ENCODE peak calls at places on chromosomes 7 and 10, in six cellular contexts. One of them, this sample, is unnamed.

GRCh38 chr7:27784399-27785053 is 44.6 kb downstream of the TAX1BP1 start:
- DNase-seq in CD8-positive, alpha-beta T cell: no peak
- DNase-seq in dorsolateral prefrontal cortex: no peak
- DNase-seq in A549: peak
- DNase-seq in adrenal gland: no peak
- DNase-seq in AG09309: no peak
- DNase-seq in this sample: peak

GRCh38 chr7:16916111-16916639 is 34.4 kb upstream of the AGR3 start:
- DNase-seq in A549: no peak
- DNase-seq in dorsolateral prefrontal cortex: no peak
- DNase-seq in adrenal gland: no peak
- DNase-seq in AG09309: peak
- DNase-seq in CD8-positive, alpha-beta T cell: no peak
- DNase-seq in this sample: peak

GRCh38 chr10:129765664-129766550 is 198.2 kb downstream of the EBF3 start:
- DNase-seq in CD8-positive, alpha-beta T cell: peak
- DNase-seq in A549: no peak
- DNase-seq in adrenal gland: no peak
- DNase-seq in AG09309: no peak
- DNase-seq in dorsolateral prefrontal cortex: no peak
- DNase-seq in this sample: no peak

GRCh38 chr7:129502708-129503685 is 666 bp downstream of the SMKR1 start:
- DNase-seq in AG09309: no peak
- DNase-seq in dorsolateral prefrontal cortex: no peak
- DNase-seq in CD8-positive, alpha-beta T cell: peak
- DNase-seq in adrenal gland: no peak
- DNase-seq in A549: peak
- DNase-seq in this sample: no peak

GRCh38 chr7:16421333-16422099 is at the start of gene CRPPA:
- DNase-seq in A549: no peak
- DNase-seq in CD8-positive, alpha-beta T cell: peak
- DNase-seq in AG09309: no peak
- DNase-seq in dorsolateral prefrontal cortex: peak
- DNase-seq in adrenal gland: peak
- DNase-seq in this sample: peak

GRCh38 chr7:124152859-124153692 is 120.2 kb upstream of the TMEM229A start:
- DNase-seq in AG09309: no peak
- DNase-seq in adrenal gland: peak
- DNase-seq in CD8-positive, alpha-beta T cell: no peak
- DNase-seq in A549: peak
- DNase-seq in dorsolateral prefrontal cortex: no peak
- DNase-seq in this sample: peak

GRCh38 chr7:139853576-139854511 is 24.8 kb downstream of the TBXAS1 start:
- DNase-seq in CD8-positive, alpha-beta T cell: no peak
- DNase-seq in AG09309: peak
- DNase-seq in A549: no peak
- DNase-seq in dorsolateral prefrontal cortex: no peak
- DNase-seq in adrenal gland: peak
- DNase-seq in this sample: no peak

GRCh38 chr7:32427769-32428291 is 62.4 kb downstream of the LSM5 start:
- DNase-seq in AG09309: no peak
- DNase-seq in adrenal gland: peak
- DNase-seq in A549: peak
- DNase-seq in CD8-positive, alpha-beta T cell: peak
- DNase-seq in dorsolateral prefrontal cortex: peak
- DNase-seq in this sample: peak

GRCh38 chr7:1040790-1041189 is 3.6 kb upstream of the GPR146 start:
- DNase-seq in CD8-positive, alpha-beta T cell: no peak
- DNase-seq in AG09309: no peak
- DNase-seq in adrenal gland: no peak
- DNase-seq in A549: no peak
- DNase-seq in dorsolateral prefrontal cortex: peak
- DNase-seq in this sample: no peak

GRCh38 chr10:80425901-80426300 is 17.6 kb downstream of the PRXL2A start:
- DNase-seq in AG09309: no peak
- DNase-seq in dorsolateral prefrontal cortex: no peak
- DNase-seq in A549: no peak
- DNase-seq in CD8-positive, alpha-beta T cell: no peak
- DNase-seq in adrenal gland: no peak
- DNase-seq in this sample: no peak

GRCh38 chr7:101542527-101543241 is 86.4 kb downstream of the MYL10 start:
- DNase-seq in CD8-positive, alpha-beta T cell: peak
- DNase-seq in dorsolateral prefrontal cortex: peak
- DNase-seq in AG09309: no peak
- DNase-seq in adrenal gland: peak
- DNase-seq in A549: peak
- DNase-seq in this sample: no peak

GRCh38 chr7:151570366-151570915 is 50.7 kb upstream of the RHEB start:
- DNase-seq in A549: no peak
- DNase-seq in dorsolateral prefrontal cortex: no peak
- DNase-seq in CD8-positive, alpha-beta T cell: no peak
- DNase-seq in adrenal gland: no peak
- DNase-seq in AG09309: no peak
- DNase-seq in this sample: no peak

GRCh38 chr7:77320161-77320560 is 96.0 kb downstream of the GSAP start:
- DNase-seq in CD8-positive, alpha-beta T cell: no peak
- DNase-seq in dorsolateral prefrontal cortex: no peak
- DNase-seq in AG09309: no peak
- DNase-seq in adrenal gland: no peak
- DNase-seq in A549: no peak
- DNase-seq in this sample: no peak

GRCh38 chr7:30143748-30144251 is 9.0 kb downstream of the MTURN start:
- DNase-seq in A549: no peak
- DNase-seq in adrenal gland: no peak
- DNase-seq in AG09309: no peak
- DNase-seq in CD8-positive, alpha-beta T cell: no peak
- DNase-seq in dorsolateral prefrontal cortex: no peak
- DNase-seq in this sample: peak

DNA sequence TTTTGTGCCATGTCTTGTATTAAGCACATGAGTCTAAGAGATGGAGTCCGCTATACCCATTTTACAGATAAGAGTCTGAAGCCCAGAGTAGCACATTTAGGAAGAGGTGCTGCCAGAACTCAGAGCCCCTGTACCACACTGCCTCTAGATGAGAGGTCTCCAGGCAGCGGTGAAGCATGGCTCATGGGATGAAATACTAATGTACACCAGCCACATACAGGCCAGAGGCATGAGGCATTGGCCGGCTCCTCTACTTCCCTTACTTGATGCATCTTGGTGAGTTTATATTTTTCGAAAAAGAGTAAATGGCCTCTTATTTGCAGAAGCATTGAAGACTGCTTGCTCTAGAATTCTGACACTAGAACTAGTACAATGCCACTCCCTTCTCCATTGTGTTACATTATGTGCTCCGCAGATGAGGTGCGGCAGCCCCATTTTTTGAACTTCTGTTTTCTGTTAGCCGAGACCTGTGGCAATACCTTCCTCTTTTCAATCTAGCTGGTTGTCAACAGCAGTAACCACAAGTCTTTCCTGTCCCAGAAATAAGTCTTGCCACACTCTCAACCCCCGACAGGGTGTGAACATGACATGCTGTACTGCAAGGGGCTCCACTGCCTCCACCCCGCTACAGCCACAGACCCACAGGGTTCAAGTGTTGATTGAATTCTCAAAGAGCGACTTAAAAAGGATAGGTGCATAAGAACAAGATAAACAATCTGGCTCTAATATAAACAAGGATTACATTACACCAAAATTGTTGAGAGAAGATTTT is 145.3 kb downstream of the CELF2 start:
- DNase-seq in dorsolateral prefrontal cortex: no peak
- DNase-seq in AG09309: no peak
- DNase-seq in CD8-positive, alpha-beta T cell: peak
- DNase-seq in adrenal gland: peak
- DNase-seq in A549: no peak
- DNase-seq in this sample: no peak
- TF ChIP-seq CTCF in dorsolateral prefrontal cortex: no peak
- TF ChIP-seq CTCF in AG09309: no peak
- TF ChIP-seq CTCF in CD8-positive, alpha-beta T cell: no peak
- TF ChIP-seq CTCF in adrenal gland: no peak
- TF ChIP-seq CTCF in A549: no peak
- TF ChIP-seq CTCF in this sample: no peak

GRCh38 chr7:47580811-47581331 is 1.0 kb downstream of the TNS3 start:
- DNase-seq in AG09309: no peak
- DNase-seq in CD8-positive, alpha-beta T cell: no peak
- DNase-seq in adrenal gland: peak
- DNase-seq in A549: no peak
- DNase-seq in dorsolateral prefrontal cortex: no peak
- DNase-seq in this sample: no peak

GRCh38 chr7:47580175-47580701 is 1.7 kb downstream of the TNS3 start:
- DNase-seq in AG09309: no peak
- DNase-seq in adrenal gland: peak
- DNase-seq in CD8-positive, alpha-beta T cell: no peak
- DNase-seq in dorsolateral prefrontal cortex: no peak
- DNase-seq in A549: no peak
- DNase-seq in this sample: no peak

GRCh38 chr7:47581442-47581820 is 480 bp downstream of the TNS3 start:
- DNase-seq in CD8-positive, alpha-beta T cell: no peak
- DNase-seq in dorsolateral prefrontal cortex: no peak
- DNase-seq in AG09309: no peak
- DNase-seq in A549: no peak
- DNase-seq in adrenal gland: no peak
- DNase-seq in this sample: no peak

GRCh38 chr7:47578581-47579270 is 3.2 kb downstream of the TNS3 start:
- DNase-seq in A549: no peak
- DNase-seq in dorsolateral prefrontal cortex: no peak
- DNase-seq in adrenal gland: peak
- DNase-seq in CD8-positive, alpha-beta T cell: no peak
- DNase-seq in AG09309: peak
- DNase-seq in this sample: no peak

GRCh38 chr7:47579458-47579857 is 2.5 kb downstream of the TNS3 start:
- DNase-seq in CD8-positive, alpha-beta T cell: no peak
- DNase-seq in A549: no peak
- DNase-seq in adrenal gland: no peak
- DNase-seq in AG09309: no peak
- DNase-seq in dorsolateral prefrontal cortex: no peak
- DNase-seq in this sample: no peak
- H3K4me3 ChIP-seq in CD8-positive, alpha-beta T cell: no peak
- H3K4me3 ChIP-seq in A549: peak
- H3K4me3 ChIP-seq in adrenal gland: no peak
- H3K4me3 ChIP-seq in AG09309: no peak
- H3K4me3 ChIP-seq in dorsolateral prefrontal cortex: no peak
- H3K4me3 ChIP-seq in this sample: no peak

GRCh38 chr7:117790731-117791130 is 82.5 kb downstream of the CTTNBP2 start:
- DNase-seq in dorsolateral prefrontal cortex: no peak
- DNase-seq in adrenal gland: no peak
- DNase-seq in CD8-positive, alpha-beta T cell: no peak
- DNase-seq in A549: no peak
- DNase-seq in AG09309: no peak
- DNase-seq in this sample: no peak

GRCh38 chr7:117793496-117793895 is 79.7 kb downstream of the CTTNBP2 start:
- DNase-seq in dorsolateral prefrontal cortex: no peak
- DNase-seq in AG09309: no peak
- DNase-seq in CD8-positive, alpha-beta T cell: no peak
- DNase-seq in adrenal gland: no peak
- DNase-seq in A549: no peak
- DNase-seq in this sample: no peak

GRCh38 chr7:117790251-117790650 is 83.0 kb downstream of the CTTNBP2 start:
- DNase-seq in A549: no peak
- DNase-seq in CD8-positive, alpha-beta T cell: no peak
- DNase-seq in AG09309: no peak
- DNase-seq in dorsolateral prefrontal cortex: no peak
- DNase-seq in adrenal gland: no peak
- DNase-seq in this sample: no peak

GRCh38 chr7:117796889-117797288 is 76.4 kb downstream of the CTTNBP2 start:
- DNase-seq in AG09309: no peak
- DNase-seq in CD8-positive, alpha-beta T cell: no peak
- DNase-seq in adrenal gland: no peak
- DNase-seq in A549: no peak
- DNase-seq in dorsolateral prefrontal cortex: no peak
- DNase-seq in this sample: no peak

DNA sequence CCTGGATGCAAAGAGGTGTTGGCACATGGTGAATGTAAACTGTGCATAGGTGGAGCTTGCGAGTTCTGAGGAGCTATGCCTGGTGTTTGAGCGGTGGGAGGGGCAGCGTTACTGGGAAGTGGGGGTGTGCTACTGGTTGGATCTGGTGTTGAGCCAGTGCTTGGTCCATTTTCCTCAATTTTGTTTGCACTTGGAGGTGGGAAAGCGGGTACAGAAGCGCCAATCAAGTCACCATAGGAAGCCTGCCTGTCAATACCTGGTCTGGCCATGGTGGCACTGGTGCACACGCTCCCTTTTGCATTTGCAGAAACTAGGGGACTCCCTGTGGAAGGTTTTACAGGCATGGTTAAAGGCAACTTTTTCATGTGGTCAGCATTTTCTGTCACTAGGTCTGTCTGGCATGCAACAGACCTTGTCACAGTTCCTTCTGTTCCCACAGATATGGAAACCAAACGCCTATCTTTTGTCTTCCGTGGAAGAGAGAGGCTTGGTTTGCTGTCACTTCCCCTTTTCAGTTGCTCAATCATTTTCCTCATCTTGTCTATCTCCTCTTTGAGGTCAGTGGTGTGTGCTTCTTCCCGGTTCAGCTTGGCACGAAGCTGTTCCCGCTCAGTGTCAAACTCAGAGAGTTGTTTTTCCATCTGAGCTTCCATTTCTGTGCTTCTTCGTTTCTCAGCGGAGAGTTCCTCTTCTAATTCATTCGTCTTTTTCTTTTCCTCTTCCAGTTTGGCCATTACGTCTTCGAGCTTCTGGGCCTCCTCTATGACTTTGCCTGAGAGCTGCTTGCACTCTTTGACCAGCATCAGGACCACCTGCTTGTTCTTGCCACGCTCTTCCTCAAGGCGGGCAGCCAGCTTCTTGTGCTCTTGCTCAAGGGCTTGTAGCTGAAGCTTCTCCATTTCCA is 81.1 kb downstream of the CTTNBP2 start:
- DNase-seq in AG09309: no peak
- DNase-seq in A549: no peak
- DNase-seq in dorsolateral prefrontal cortex: no peak
- DNase-seq in CD8-positive, alpha-beta T cell: no peak
- DNase-seq in adrenal gland: peak
- DNase-seq in this sample: no peak
- TF ChIP-seq CTCF in AG09309: no peak
- TF ChIP-seq CTCF in A549: no peak
- TF ChIP-seq CTCF in dorsolateral prefrontal cortex: no peak
- TF ChIP-seq CTCF in CD8-positive, alpha-beta T cell: no peak
- TF ChIP-seq CTCF in adrenal gland: no peak
- TF ChIP-seq CTCF in this sample: no peak

GRCh38 chr7:20798694-20799121 is 12.0 kb upstream of the SP8 start:
- DNase-seq in AG09309: no peak
- DNase-seq in adrenal gland: no peak
- DNase-seq in A549: no peak
- DNase-seq in dorsolateral prefrontal cortex: no peak
- DNase-seq in CD8-positive, alpha-beta T cell: no peak
- DNase-seq in this sample: no peak
- H3K4me3 ChIP-seq in AG09309: no peak
- H3K4me3 ChIP-seq in adrenal gland: no peak
- H3K4me3 ChIP-seq in A549: peak
- H3K4me3 ChIP-seq in dorsolateral prefrontal cortex: no peak
- H3K4me3 ChIP-seq in CD8-positive, alpha-beta T cell: no peak
- H3K4me3 ChIP-seq in this sample: no peak